ENCODE peak calls at places on chromosomes 6 and 20, in four cellular contexts. One of them, this sample, is unnamed.

GRCh38 chr20:23408957-23409356 is 12.3 kb downstream of the NAPB start:
- DNase-seq in uterus: no peak
- DNase-seq in HL-60: no peak
- DNase-seq in choroid plexus epithelial cell: no peak
- DNase-seq in this sample: no peak

GRCh38 chr6:49522710-49523593 is 23.2 kb downstream of the GLYATL3 start:
- DNase-seq in uterus: no peak
- DNase-seq in HL-60: no peak
- DNase-seq in choroid plexus epithelial cell: no peak
- DNase-seq in this sample: no peak

GRCh38 chr6:89433637-89434499 is 916 bp downstream of the ANKRD6 start:
- DNase-seq in uterus: peak; percentile 23
- DNase-seq in HL-60: peak; percentile 47
- DNase-seq in choroid plexus epithelial cell: no peak
- DNase-seq in this sample: no peak

GRCh38 chr6:152585236-152585635 is 51.9 kb downstream of the SYNE1 start:
- DNase-seq in uterus: no peak
- DNase-seq in HL-60: no peak
- DNase-seq in choroid plexus epithelial cell: no peak
- DNase-seq in this sample: no peak

GRCh38 chr6:25002326-25003066 is 66.7 kb upstream of the RIPOR2 start:
- DNase-seq in uterus: peak; percentile 61
- DNase-seq in HL-60: no peak
- DNase-seq in choroid plexus epithelial cell: no peak
- DNase-seq in this sample: no peak

GRCh38 chr20:25309395-25310267 is 61.7 kb downstream of the PYGB start:
- DNase-seq in uterus: peak; percentile 69
- DNase-seq in HL-60: no peak
- DNase-seq in choroid plexus epithelial cell: peak; percentile 91
- DNase-seq in this sample: no peak

GRCh38 chr6:105692630-105693212 is 289.8 kb upstream of the PREP start:
- DNase-seq in uterus: no peak
- DNase-seq in HL-60: peak; percentile 10
- DNase-seq in choroid plexus epithelial cell: no peak
- DNase-seq in this sample: no peak

GRCh38 chr6:31416394-31417014 is 13.1 kb downstream of the MICA start:
- DNase-seq in uterus: no peak
- DNase-seq in HL-60: no peak
- DNase-seq in choroid plexus epithelial cell: no peak
- DNase-seq in this sample: no peak

GRCh38 chr6:159610881-159611280 is 82.2 kb downstream of the SOD2 start:
- DNase-seq in uterus: no peak
- DNase-seq in HL-60: no peak
- DNase-seq in choroid plexus epithelial cell: no peak
- DNase-seq in this sample: no peak

GRCh38 chr6:117933471-117933870 is 26.4 kb downstream of the SLC35F1 start:
- DNase-seq in uterus: no peak
- DNase-seq in HL-60: no peak
- DNase-seq in choroid plexus epithelial cell: no peak
- DNase-seq in this sample: no peak

GRCh38 chr20:25600632-25601031 is 15.3 kb upstream of the NINL start:
- DNase-seq in uterus: no peak
- DNase-seq in HL-60: no peak
- DNase-seq in choroid plexus epithelial cell: peak; percentile 83
- DNase-seq in this sample: no peak

GRCh38 chr20:45320948-45321595 is 13.0 kb upstream of the MATN4 start:
- DNase-seq in uterus: no peak
- DNase-seq in HL-60: peak; percentile 80
- DNase-seq in choroid plexus epithelial cell: no peak
- DNase-seq in this sample: peak; percentile 56

GRCh38 chr20:35257175-35257909 is 20.6 kb downstream of the MMP24OS start:
- DNase-seq in uterus: no peak
- DNase-seq in HL-60: no peak
- DNase-seq in choroid plexus epithelial cell: no peak
- DNase-seq in this sample: no peak

GRCh38 chr6:157774153-157775135 is 48.6 kb upstream of the SNX9 start:
- DNase-seq in uterus: peak; percentile 54
- DNase-seq in HL-60: no peak
- DNase-seq in choroid plexus epithelial cell: no peak
- DNase-seq in this sample: no peak

GRCh38 chr20:48098866-48099265 is 313.6 kb upstream of the SULF2 start:
- DNase-seq in uterus: no peak
- DNase-seq in HL-60: no peak
- DNase-seq in choroid plexus epithelial cell: peak; percentile 28
- DNase-seq in this sample: no peak

GRCh38 chr20:49851991-49852390 is 39.4 kb downstream of the SLC9A8 start:
- DNase-seq in uterus: no peak
- DNase-seq in HL-60: no peak
- DNase-seq in choroid plexus epithelial cell: no peak
- DNase-seq in this sample: no peak

GRCh38 chr6:62808575-62809293 is 402.5 kb upstream of the FKBP1C start:
- DNase-seq in uterus: no peak
- DNase-seq in HL-60: no peak
- DNase-seq in choroid plexus epithelial cell: no peak
- DNase-seq in this sample: no peak

GRCh38 chr6:62805431-62805830 is 405.8 kb upstream of the FKBP1C start:
- DNase-seq in uterus: no peak
- DNase-seq in HL-60: no peak
- DNase-seq in choroid plexus epithelial cell: no peak
- DNase-seq in this sample: no peak

GRCh38 chr6:62797190-62797589 is 414.1 kb upstream of the FKBP1C start:
- DNase-seq in uterus: no peak
- DNase-seq in HL-60: no peak
- DNase-seq in choroid plexus epithelial cell: no peak
- DNase-seq in this sample: no peak

DNA sequence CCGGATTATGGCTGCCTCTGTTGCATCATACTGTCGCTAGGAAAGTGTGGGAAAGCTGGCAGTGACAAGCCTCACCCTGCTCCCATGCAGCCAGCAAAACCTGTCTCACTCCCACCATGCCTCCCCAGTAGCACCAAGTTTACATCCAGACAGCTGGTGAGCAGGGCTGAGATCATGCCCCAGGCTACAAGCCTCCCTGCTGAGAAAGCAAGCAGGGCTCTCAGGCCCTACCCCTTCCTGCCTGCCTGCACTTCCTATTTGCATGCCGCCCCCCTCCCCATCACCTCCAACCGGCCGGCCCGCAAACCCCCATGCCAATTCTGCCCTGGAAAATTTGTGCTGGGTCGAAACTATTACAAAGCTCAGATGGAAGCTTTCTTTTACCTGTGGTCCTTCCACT is 408.2 kb upstream of the FKBP1C start:
- DNase-seq in uterus: no peak
- DNase-seq in HL-60: no peak
- DNase-seq in choroid plexus epithelial cell: no peak
- DNase-seq in this sample: no peak
- H3K4me3 ChIP-seq in uterus: no peak overlapping the region
- H3K4me3 ChIP-seq in HL-60: no peak overlapping the region
- H3K4me3 ChIP-seq in choroid plexus epithelial cell: no peak overlapping the region
- H3K4me3 ChIP-seq in this sample: no peak overlapping the region

GRCh38 chr20:64037498-64038213 is 1.7 kb downstream of the C20orf204 start:
- DNase-seq in uterus: no peak
- DNase-seq in HL-60: no peak
- DNase-seq in choroid plexus epithelial cell: no peak
- DNase-seq in this sample: no peak
- TF ChIP-seq CTCF in uterus: no peak
- TF ChIP-seq CTCF in HL-60: no peak
- TF ChIP-seq CTCF in choroid plexus epithelial cell: no peak
- TF ChIP-seq CTCF in this sample: no peak

GRCh38 chr6:33431880-33432541 is 12.1 kb downstream of the SYNGAP1 start:
- DNase-seq in uterus: no peak
- DNase-seq in HL-60: peak; percentile 39
- DNase-seq in choroid plexus epithelial cell: no peak
- DNase-seq in this sample: no peak
- H3K4me3 ChIP-seq in uterus: no peak overlapping the region
- H3K4me3 ChIP-seq in HL-60: no peak overlapping the region
- H3K4me3 ChIP-seq in choroid plexus epithelial cell: no peak overlapping the region
- H3K4me3 ChIP-seq in this sample: peak overlapping the region; percentile 19

DNA sequence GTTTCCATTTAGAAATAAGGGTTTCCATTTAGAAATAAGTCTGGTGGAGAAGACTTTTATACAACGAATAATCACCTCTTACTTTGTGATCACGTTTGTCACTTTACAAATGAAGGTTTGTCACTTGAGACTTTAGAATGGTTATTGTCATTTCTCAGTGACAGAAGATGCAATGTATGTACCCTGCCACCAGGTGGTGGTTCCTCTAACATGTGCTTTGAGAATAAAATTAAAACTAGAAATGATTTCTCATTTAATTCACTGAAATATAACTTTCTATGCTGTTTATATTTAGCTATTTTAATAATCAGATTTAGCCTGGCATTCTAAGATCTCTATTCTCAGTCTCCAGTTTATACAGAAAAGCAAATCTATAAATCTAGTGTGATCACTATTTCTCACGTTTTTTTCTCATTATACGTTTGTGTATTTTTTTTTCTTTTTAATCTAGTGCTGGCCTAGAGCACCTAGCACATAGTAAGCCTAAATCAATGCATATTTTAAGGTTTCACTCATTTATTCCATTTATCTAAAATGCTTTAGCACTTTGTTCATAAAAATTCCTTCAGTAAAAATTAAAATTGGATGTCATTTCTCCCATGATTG is 57.4 kb upstream of the TFAP2D start:
- DNase-seq in uterus: no peak
- DNase-seq in HL-60: no peak
- DNase-seq in choroid plexus epithelial cell: peak; percentile 8
- DNase-seq in this sample: no peak
- TF ChIP-seq CTCF in uterus: no peak
- TF ChIP-seq CTCF in HL-60: peak; percentile 12
- TF ChIP-seq CTCF in choroid plexus epithelial cell: peak; percentile 46
- TF ChIP-seq CTCF in this sample: peak; percentile 59

GRCh38 chr20:38213607-38213940 is 47.0 kb downstream of the KIAA1755 start:
- DNase-seq in uterus: no peak
- DNase-seq in HL-60: no peak
- DNase-seq in choroid plexus epithelial cell: no peak
- DNase-seq in this sample: no peak

GRCh38 chr20:38215789-38216182 is 44.7 kb downstream of the KIAA1755 start:
- DNase-seq in uterus: no peak
- DNase-seq in HL-60: no peak
- DNase-seq in choroid plexus epithelial cell: no peak
- DNase-seq in this sample: no peak

GRCh38 chr20:38214256-38214870 is 46.2 kb downstream of the KIAA1755 start:
- DNase-seq in uterus: no peak
- DNase-seq in HL-60: no peak
- DNase-seq in choroid plexus epithelial cell: no peak
- DNase-seq in this sample: no peak

GRCh38 chr20:38216201-38216600 is 44.3 kb downstream of the KIAA1755 start:
- DNase-seq in uterus: no peak
- DNase-seq in HL-60: no peak
- DNase-seq in choroid plexus epithelial cell: no peak
- DNase-seq in this sample: no peak

GRCh38 chr20:38214871-38215788 is 45.4 kb downstream of the KIAA1755 start:
- DNase-seq in uterus: no peak
- DNase-seq in HL-60: no peak
- DNase-seq in choroid plexus epithelial cell: no peak
- DNase-seq in this sample: no peak
- H3K4me3 ChIP-seq in uterus: no peak overlapping the region
- H3K4me3 ChIP-seq in HL-60: no peak overlapping the region
- H3K4me3 ChIP-seq in choroid plexus epithelial cell: no peak overlapping the region
- H3K4me3 ChIP-seq in this sample: no peak overlapping the region

DNA sequence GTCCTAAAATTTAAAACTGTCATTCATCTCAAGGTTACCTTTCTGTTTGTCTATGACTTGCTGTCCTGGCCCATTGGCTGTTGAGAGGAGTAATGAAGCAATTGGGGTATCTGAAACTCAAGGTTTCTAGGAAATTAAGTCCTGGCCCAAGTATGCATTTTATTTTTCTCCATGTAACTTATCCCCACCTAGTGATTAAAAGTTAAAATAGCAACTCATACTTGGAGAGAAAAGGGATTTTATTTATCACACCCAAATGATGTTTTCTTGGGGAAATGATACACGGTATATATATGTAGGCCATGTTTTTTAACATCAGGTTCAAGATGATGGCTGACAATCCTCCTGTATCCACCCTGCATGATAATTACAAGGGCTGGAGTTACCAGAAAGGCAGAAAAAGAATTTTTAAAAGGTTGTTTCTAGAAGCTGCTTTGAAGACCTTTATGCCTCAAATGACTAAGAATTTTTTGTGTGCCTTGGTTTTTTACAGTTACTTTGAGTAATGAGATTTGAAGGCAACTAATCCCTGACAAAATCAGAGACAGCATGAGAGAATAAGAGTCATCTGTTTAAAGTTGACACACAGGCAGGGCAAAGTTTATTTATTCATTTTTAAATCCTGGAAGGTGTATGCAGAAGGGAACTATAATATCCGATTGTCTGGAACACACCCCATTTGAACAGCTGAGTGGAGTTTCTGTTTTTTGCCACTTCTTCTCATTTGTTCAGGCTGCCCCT is 28.9 kb upstream of the C6orf58 start:
- DNase-seq in uterus: no peak
- DNase-seq in HL-60: no peak
- DNase-seq in choroid plexus epithelial cell: peak; percentile 45
- DNase-seq in this sample: no peak
- TF ChIP-seq CTCF in uterus: no peak
- TF ChIP-seq CTCF in HL-60: no peak
- TF ChIP-seq CTCF in choroid plexus epithelial cell: peak; percentile 52
- TF ChIP-seq CTCF in this sample: no peak